ENCODE peak calls at places on chromosomes 4 and X, in seven cellular contexts. D is activated naive CD4-positive, alpha-beta T cell; O is DMS153; S is A549; I is stimulated activated CD4-positive, alpha-beta T cell treated with anti-CD3 and anti-CD28 coated beads, Interleukin-2, amount 100 ng/mL, for 24 hours; B is hippocampal formation; A is hepatic stellate cell. T is an unnamed sample.

GRCh38 chr4:135243960-135244561 is 1042.5 kb upstream of the PABPC4L start:
- DNase-seq in D (no peak), O (no peak), S (no peak), I (no peak), B (no peak), A (no peak), T (no peak)

GRCh38 chr4:3029464-3029863 is 44.9 kb downstream of the HTT-AS start:
- DNase-seq in D (no peak), O (no peak), S (no peak), I (no peak), B (no peak), A (no peak), T (no peak)

GRCh38 chrX:70720721-70721120 is 187.8 kb downstream of the TEX11 start:
- DNase-seq in D (no peak), O (no peak), S (peak; percentile 5), I (no peak), B (no peak), A (no peak), T (no peak)

GRCh38 chrX:50211510-50211909 is 6.9 kb downstream of the CCNB3 start:
- DNase-seq in D (no peak), O (peak; percentile 0), S (peak; percentile 57), I (no peak), B (no peak), A (no peak), T (no peak)

GRCh38 chr4:139786494-139787354 is 121.1 kb downstream of the MGST2 start:
- DNase-seq in D (no peak), O (no peak), S (no peak), I (no peak), B (no peak), A (no peak), T (no peak)

GRCh38 chr4:15457401-15458201 is 12.1 kb upstream of the CC2D2A start:
- DNase-seq in D (no peak), O (no peak), S (peak; percentile 37), I (no peak), B (no peak), A (no peak), T (peak; percentile 50)

GRCh38 chrX:103360092-103360491 is 3.8 kb downstream of the TCEAL9 start:
- DNase-seq in D (no peak), O (no peak), S (no peak), I (no peak), B (no peak), A (no peak), T (no peak)

GRCh38 chr4:5890063-5890727 is 2.7 kb downstream of the CRMP1 start:
- DNase-seq in D (no peak), O (peak; percentile 77), S (peak; percentile 11), I (no peak), B (peak; percentile 42), A (no peak), T (no peak)

GRCh38 chr4:19486400-19486799 is 765.3 kb upstream of the SLIT2 start:
- DNase-seq in D (no peak), O (no peak), S (no peak), I (no peak), B (no peak), A (no peak), T (peak; percentile 19)

GRCh38 chr4:104826171-104826570 is 320.5 kb upstream of the TET2 start:
- DNase-seq in D (no peak), O (no peak), S (no peak), I (no peak), B (no peak), A (no peak), T (no peak)

GRCh38 chrX:47178337-47178736 is 15.3 kb upstream of the UBA1 start:
- DNase-seq in D (no peak), O (no peak), S (no peak), I (no peak), B (no peak), A (no peak), T (no peak)

GRCh38 chrX:1521459-1521956 is 15.5 kb downstream of the P2RY8 start:
- DNase-seq in D (no peak), O (no peak), S (peak; percentile 35), I (peak; percentile 65), B (no peak), A (no peak), T (no peak)

GRCh38 chrX:103806862-103807474 is 25.1 kb downstream of the RAB9B start:
- DNase-seq in D (no peak), O (no peak), S (no peak), I (no peak), B (no peak), A (no peak), T (no peak)

GRCh38 chr4:4384837-4385236 is 2.1 kb upstream of the NSG1 start:
- DNase-seq in D (no peak), O (no peak), S (peak; percentile 52), I (no peak), B (no peak), A (no peak), T (no peak)

GRCh38 chr4:40606239-40606767 is 23.4 kb downstream of the RBM47 start:
- DNase-seq in D (no peak), O (no peak), S (no peak), I (no peak), B (no peak), A (no peak), T (no peak)

GRCh38 chr4:113077611-113078010 is 28.2 kb downstream of the ANK2 start:
- DNase-seq in D (no peak), O (no peak), S (no peak), I (no peak), B (peak; percentile 52), A (no peak), T (no peak)